ENCODE peak calls at places on chromosomes 16 and 17, in eight cellular contexts. S is HCT116, R is ovary, B is heart left ventricle, E is sigmoid colon, C is A549, U is body of pancreas, K is right lobe of liver. J is an unnamed sample.

GRCh38 chr17:64390066-64390465 is 594 bp downstream of the PECAM1 start:
- DNase-seq in S (no peak), R (no peak), B (no peak), E (no peak), C (no peak), U (no peak), K (no peak), J (no peak)

GRCh38 chr17:47220531-47220999 is 11.4 kb downstream of the MYL4 start:
- DNase-seq in S (no peak), R (no peak), B (no peak), E (no peak), C (no peak), U (no peak), K (no peak), J (no peak)

GRCh38 chr16:85256190-85256739 is 144.0 kb upstream of the CIBAR2 start:
- DNase-seq in S (no peak), R (no peak), B (no peak), E (no peak), C (no peak), U (no peak), K (no peak), J (no peak)

GRCh38 chr16:74973304-74973703 is 11.6 kb downstream of the WDR59 start:
- DNase-seq in S (no peak), R (no peak), B (no peak), E (no peak), C (no peak), U (no peak), K (no peak), J (no peak)

GRCh38 chr17:8720596-8720995 is 24.0 kb downstream of the CCDC42 start:
- DNase-seq in S (no peak), R (no peak), B (no peak), E (peak; percentile 4), C (no peak), U (no peak), K (no peak), J (no peak)

GRCh38 chr16:5323284-5323683 is 225.7 kb upstream of the EEF2KMT start:
- DNase-seq in S (no peak), R (no peak), B (no peak), E (no peak), C (no peak), U (no peak), K (no peak), J (no peak)

GRCh38 chr17:14779236-14779635 is 478.4 kb downstream of the HS3ST3B1 start:
- DNase-seq in S (no peak), R (no peak), B (no peak), E (no peak), C (no peak), U (no peak), K (no peak), J (no peak)

GRCh38 chr16:66273644-66274334 is 92.7 kb upstream of the CDH5 start:
- DNase-seq in S (no peak), R (no peak), B (no peak), E (no peak), C (peak; percentile 16), U (no peak), K (no peak), J (no peak)

DNA sequence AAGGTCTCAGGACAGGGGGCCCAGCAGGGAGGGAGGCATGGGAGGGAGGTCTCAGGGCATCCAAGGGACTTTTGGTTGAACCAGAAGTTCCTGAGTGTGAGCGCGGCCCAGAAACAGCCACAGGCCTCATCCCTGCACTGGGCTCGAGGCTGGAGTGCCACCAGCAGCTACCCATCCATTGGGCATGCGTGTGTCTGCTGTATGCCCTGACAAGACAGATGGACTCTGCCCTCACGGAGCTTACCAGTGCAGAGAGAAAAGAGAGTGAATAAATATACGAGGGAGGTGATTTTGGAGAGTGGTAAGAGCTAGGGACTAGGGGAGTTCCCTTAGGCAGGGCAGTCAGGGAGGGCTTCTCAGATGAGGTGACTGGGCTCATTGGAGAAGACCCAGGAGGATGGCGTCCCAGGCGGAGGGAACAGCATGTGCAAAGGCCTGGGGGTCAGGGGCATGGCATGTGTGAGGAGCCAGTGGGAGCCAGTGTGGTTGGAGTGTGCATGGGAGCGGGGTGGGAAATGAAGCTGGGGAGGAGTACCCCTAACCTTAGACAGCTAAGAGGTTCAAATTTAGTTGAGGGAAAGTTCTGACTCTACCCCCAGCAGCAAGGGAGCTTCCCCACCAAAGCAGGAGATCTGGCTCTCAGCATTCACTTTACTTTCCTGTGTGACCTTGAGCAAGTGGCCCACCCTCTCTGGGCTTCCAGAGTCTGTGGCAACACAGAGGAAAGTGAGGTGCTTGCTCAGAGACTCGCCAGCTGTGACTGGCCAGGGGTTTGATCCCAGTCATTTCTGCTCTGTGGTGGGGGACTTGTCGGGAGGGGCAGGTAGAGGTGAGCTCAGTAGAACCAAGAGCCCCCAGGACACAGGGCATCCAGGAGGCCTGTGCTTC is 74.6 kb downstream of the SREBF1 start:
- DNase-seq in S (no peak), R (no peak), B (no peak), E (no peak), C (no peak), U (no peak), K (no peak), J (no peak)
- H3K4me1 ChIP-seq in S (peaks cover 3% of the 10 kb centered on the region), R (peaks cover 4% of the 10 kb centered on the region), B (peaks cover 34% of the 10 kb centered on the region), E (peaks cover 37% of the 10 kb centered on the region), C (peaks cover 10% of the 10 kb centered on the region), U (peaks cover 14% of the 10 kb centered on the region), K (no peaks in the 10 kb centered on the region), J (no peaks in the 10 kb centered on the region)

GRCh38 chr17:27593232-27593856 is 37.6 kb upstream of the LGALS9 start:
- DNase-seq in S (no peak), R (no peak), B (no peak), E (no peak), C (no peak), U (no peak), K (no peak), J (no peak)

GRCh38 chr17:27591986-27592385 is 39.0 kb upstream of the LGALS9 start:
- DNase-seq in S (no peak), R (no peak), B (no peak), E (no peak), C (no peak), U (no peak), K (peak; percentile 15), J (no peak)

GRCh38 chr17:27588354-27588753 is 42.6 kb upstream of the LGALS9 start:
- DNase-seq in S (no peak), R (no peak), B (no peak), E (no peak), C (no peak), U (no peak), K (peak; percentile 53), J (no peak)

GRCh38 chr17:27593857-27594255 is 37.1 kb upstream of the LGALS9 start:
- DNase-seq in S (no peak), R (no peak), B (no peak), E (no peak), C (no peak), U (no peak), K (no peak), J (no peak)

GRCh38 chr17:27590864-27591263 is 40.1 kb upstream of the LGALS9 start:
- DNase-seq in S (no peak), R (no peak), B (no peak), E (no peak), C (no peak), U (no peak), K (no peak), J (no peak)
- TF ChIP-seq POLR2A in S (no peak), R (no peak), B (no peak), E (no peak), C (no peak), U (no peak), K (no peak), J (no peak)

DNA sequence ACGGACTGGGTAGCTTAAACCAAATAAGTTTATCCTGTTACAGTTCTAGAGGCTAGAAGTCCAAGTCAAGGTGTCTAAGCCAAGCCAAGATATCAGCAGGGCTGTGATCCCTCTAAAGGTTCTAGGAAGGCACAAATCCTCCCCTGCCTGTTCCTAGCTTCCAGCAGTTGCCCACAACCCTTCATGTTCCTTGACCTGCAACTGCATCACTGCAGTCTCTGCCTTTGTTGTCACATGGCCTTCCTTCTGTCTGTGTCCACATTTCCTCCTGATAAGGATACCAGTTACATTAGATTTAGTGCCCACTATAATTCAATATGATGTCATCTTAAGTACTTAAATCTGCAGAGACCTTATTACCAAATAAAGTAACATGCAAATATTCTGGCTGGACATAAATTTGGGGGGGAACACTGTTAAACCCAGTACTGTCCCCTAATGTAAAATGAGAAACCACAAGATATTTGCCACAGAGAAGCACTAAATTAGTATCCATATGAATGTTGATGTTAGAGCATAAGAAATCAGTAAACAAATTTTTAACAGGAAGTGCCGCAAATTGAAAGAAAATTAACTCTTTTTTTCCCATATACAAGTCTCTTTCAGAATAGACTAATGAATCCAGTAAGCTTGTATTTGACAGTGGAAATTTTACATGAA is 4.7 kb downstream of the UQCRC2 start:
- DNase-seq in S (no peak), R (no peak), B (no peak), E (no peak), C (no peak), U (no peak), K (no peak), J (no peak)
- H3K4me1 ChIP-seq in S (peaks cover 2% of the 10 kb centered on the region), R (peaks cover 6% of the 10 kb centered on the region), B (peaks cover 30% of the 10 kb centered on the region), E (peaks cover 28% of the 10 kb centered on the region), C (peaks cover 8% of the 10 kb centered on the region), U (peaks cover 15% of the 10 kb centered on the region), K (no peaks in the 10 kb centered on the region), J (no peaks in the 10 kb centered on the region)

GRCh38 chr16:88771294-88771772 is 13.7 kb downstream of the PIEZO1 start:
- DNase-seq in S (no peak), R (no peak), B (no peak), E (no peak), C (no peak), U (no peak), K (no peak), J (no peak)
- TF ChIP-seq POLR2A in S (no peak), R (no peak), B (no peak), E (no peak), C (no peak), U (no peak), K (no peak), J (no peak)

GRCh38 chr17:66542183-66542966 is 240.0 kb downstream of the PRKCA start:
- DNase-seq in S (no peak), R (no peak), B (no peak), E (no peak), C (no peak), U (no peak), K (no peak), J (no peak)

GRCh38 chr17:66541461-66542182 is 239.2 kb downstream of the PRKCA start:
- DNase-seq in S (no peak), R (peak; percentile 49), B (peak; percentile 42), E (no peak), C (no peak), U (no peak), K (no peak), J (no peak)

GRCh38 chr17:66542967-66543525 is 240.6 kb downstream of the PRKCA start:
- DNase-seq in S (no peak), R (no peak), B (no peak), E (no peak), C (no peak), U (no peak), K (no peak), J (no peak)

GRCh38 chr17:66545918-66546317 is 243.5 kb downstream of the PRKCA start:
- DNase-seq in S (no peak), R (no peak), B (no peak), E (no peak), C (no peak), U (no peak), K (no peak), J (no peak)

DNA sequence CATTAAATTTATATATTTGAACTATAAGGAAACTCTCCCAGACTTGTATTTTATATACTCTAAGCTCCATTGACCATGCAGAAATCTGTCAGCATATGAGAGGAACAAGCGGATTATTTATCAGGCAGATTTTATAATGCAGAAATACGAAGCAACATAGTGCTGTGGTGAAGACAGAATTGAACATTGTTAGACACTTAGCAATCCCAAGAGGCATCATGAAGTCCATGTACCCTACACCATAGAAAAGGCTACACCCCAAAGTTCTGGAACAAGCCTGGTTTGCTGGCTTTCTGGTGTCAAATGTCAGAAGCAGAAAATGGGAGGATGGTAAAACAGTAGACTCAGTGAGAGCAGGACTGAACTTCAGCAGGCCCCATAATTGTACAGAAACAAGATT is 241.1 kb downstream of the PRKCA start:
- DNase-seq in S (no peak), R (no peak), B (no peak), E (no peak), C (no peak), U (no peak), K (no peak), J (no peak)
- H3K4me1 ChIP-seq in S (peaks cover 19% of the 10 kb centered on the region), R (peaks cover 27% of the 10 kb centered on the region), B (peaks cover 17% of the 10 kb centered on the region), E (peaks cover 62% of the 10 kb centered on the region), C (peaks cover 66% of the 10 kb centered on the region), U (peaks cover 5% of the 10 kb centered on the region), K (no peaks in the 10 kb centered on the region), J (no peaks in the 10 kb centered on the region)